ENCODE peak calls at places on chromosome 1, in six cellular contexts. R is GM23338; T is body of pancreas; I is lower lobe of right lung; E is naive thymus-derived CD4-positive, alpha-beta T cell; C is neuronal stem cell. V is an unnamed sample.

GRCh38 chr1:246063013-246063616 is 444.0 kb downstream of the SMYD3 start:
- DNase-seq in R (no peak), T (no peak), I (no peak), E (no peak), C (no peak), V (no peak)

GRCh38 chr1:61300899-61301298 is 218.5 kb downstream of the NFIA start:
- DNase-seq in R (peak; percentile 83), T (no peak), I (no peak), E (no peak), C (no peak), V (no peak)

GRCh38 chr1:229642970-229643369 is 16.9 kb downstream of the URB2 start:
- DNase-seq in R (no peak), T (no peak), I (no peak), E (no peak), C (no peak), V (no peak)

GRCh38 chr1:22745675-22746585 is 35.3 kb downstream of the EPHB2 start:
- DNase-seq in R (no peak), T (no peak), I (no peak), E (no peak), C (no peak), V (no peak)

GRCh38 chr1:230186003-230186863 is 119.2 kb downstream of the GALNT2 start:
- DNase-seq in R (peak; percentile 75), T (peak; percentile 67), I (peak; percentile 84), E (no peak), C (no peak), V (peak; percentile 83)

GRCh38 chr1:168719306-168720111 is 9.5 kb downstream of the DPT start:
- DNase-seq in R (no peak), T (no peak), I (no peak), E (no peak), C (no peak), V (no peak)

GRCh38 chr1:214720561-214720960 is 117.6 kb downstream of the CENPF start:
- DNase-seq in R (no peak), T (no peak), I (no peak), E (no peak), C (no peak), V (no peak)

GRCh38 chr1:68331117-68331865 is 99.0 kb upstream of the WLS start:
- DNase-seq in R (no peak), T (no peak), I (no peak), E (no peak), C (no peak), V (no peak)

GRCh38 chr1:45215485-45216199 is 9.2 kb upstream of the ZSWIM5 start:
- DNase-seq in R (no peak), T (no peak), I (no peak), E (no peak), C (no peak), V (no peak)

GRCh38 chr1:201050515-201051277 is 27.2 kb upstream of the KIF21B start:
- DNase-seq in R (no peak), T (no peak), I (no peak), E (no peak), C (no peak), V (no peak)

GRCh38 chr1:201054030-201054635 is 30.6 kb upstream of the KIF21B start:
- DNase-seq in R (no peak), T (no peak), I (no peak), E (no peak), C (no peak), V (no peak)

GRCh38 chr1:201051399-201051798 is 27.9 kb upstream of the KIF21B start:
- DNase-seq in R (no peak), T (no peak), I (no peak), E (no peak), C (no peak), V (no peak)

GRCh38 chr1:201049248-201049831 is 25.8 kb upstream of the KIF21B start:
- DNase-seq in R (no peak), T (no peak), I (no peak), E (no peak), C (no peak), V (no peak)

DNA sequence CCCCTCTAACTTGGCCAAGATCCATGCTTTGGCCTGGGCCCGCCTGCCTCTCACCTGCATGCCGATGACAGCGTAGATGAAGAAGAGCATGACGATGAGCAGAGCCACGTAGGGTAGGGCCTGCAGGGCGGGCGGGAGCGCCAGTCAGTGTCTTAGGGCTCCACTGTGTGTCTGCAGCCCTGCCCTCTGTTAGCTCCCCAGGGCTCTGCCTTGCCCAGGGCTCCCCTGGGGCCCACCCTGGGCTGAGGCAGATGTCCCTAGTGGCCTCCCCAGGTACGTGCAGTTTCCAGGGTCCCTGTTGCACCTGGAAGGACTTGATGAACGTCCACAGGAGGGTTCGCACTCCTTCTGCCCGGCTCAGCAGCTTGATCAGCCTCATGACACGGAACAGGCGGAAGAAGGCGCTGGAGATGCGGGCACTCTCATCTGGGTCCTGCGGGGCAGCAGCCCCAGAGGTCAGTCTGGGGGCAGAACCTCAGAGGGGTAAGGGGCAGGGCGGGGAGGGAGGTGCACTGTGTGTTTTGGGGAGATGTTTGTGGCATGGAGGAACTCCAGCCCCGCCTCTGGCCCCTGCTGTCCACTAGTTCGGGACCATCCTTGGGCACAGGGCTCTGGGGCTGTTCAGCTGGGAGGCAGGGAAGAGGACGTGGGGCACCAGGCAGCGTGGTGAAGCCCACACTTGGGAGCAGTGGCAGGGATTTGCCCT is 29.8 kb upstream of the KIF21B start:
- DNase-seq in R (peak; percentile 62), T (no peak), I (no peak), E (no peak), C (no peak), V (no peak)
- H3K4me1 ChIP-seq in R (no peaks in the 10 kb centered on the region), T (peaks cover 13% of the 10 kb centered on the region), I (peaks cover 10% of the 10 kb centered on the region), E (no peaks in the 10 kb centered on the region), C (peaks cover 7% of the 10 kb centered on the region), V (no peaks in the 10 kb centered on the region)

DNA sequence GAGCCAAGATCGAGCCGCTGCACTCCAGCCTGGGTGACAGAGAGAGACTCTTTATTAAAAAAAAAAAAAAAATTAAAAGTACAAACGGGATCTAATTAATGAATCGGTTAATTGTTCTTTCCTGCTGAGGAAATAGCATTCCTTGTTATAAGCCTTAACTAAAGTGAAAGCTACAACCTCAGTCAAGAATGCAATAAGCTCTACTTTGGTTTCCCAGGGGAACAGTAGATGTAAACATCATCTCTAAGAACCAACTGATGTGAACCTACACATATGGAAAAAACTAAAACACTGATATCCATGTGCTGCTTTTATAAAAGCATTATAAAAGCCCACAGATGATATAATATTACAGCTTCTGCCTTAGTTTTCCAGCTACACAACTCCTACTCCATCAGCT is 41.9 kb downstream of the LPGAT1 start:
- DNase-seq in R (no peak), T (no peak), I (no peak), E (no peak), C (no peak), V (no peak)
- H3K36me3 ChIP-seq in R (no peaks in the 10 kb centered on the region), T (peaks cover 2% of the 10 kb centered on the region), I (peaks cover 33% of the 10 kb centered on the region), E (no peaks in the 10 kb centered on the region), C (peaks cover 41% of the 10 kb centered on the region), V (no peaks in the 10 kb centered on the region)

GRCh38 chr1:218461351-218461750 is 116.2 kb downstream of the TGFB2 start:
- DNase-seq in R (no peak), T (no peak), I (no peak), E (no peak), C (no peak), V (no peak)

GRCh38 chr1:218462116-218462515 is 117.0 kb downstream of the TGFB2 start:
- DNase-seq in R (no peak), T (no peak), I (no peak), E (no peak), C (no peak), V (no peak)

GRCh38 chr1:218459450-218459849 is 114.3 kb downstream of the TGFB2 start:
- DNase-seq in R (peak; percentile 13), T (no peak), I (peak; percentile 55), E (no peak), C (no peak), V (no peak)

GRCh38 chr1:218460367-218460766 is 115.2 kb downstream of the TGFB2 start:
- DNase-seq in R (peak; percentile 36), T (no peak), I (no peak), E (no peak), C (peak; percentile 23), V (no peak)

GRCh38 chr1:218459878-218460277 is 114.7 kb downstream of the TGFB2 start:
- DNase-seq in R (peak; percentile 87), T (no peak), I (no peak), E (no peak), C (peak; percentile 58), V (peak; percentile 45)
- H3K4me1 ChIP-seq in R (peaks cover 2% of the 10 kb centered on the region), T (peaks cover 3% of the 10 kb centered on the region), I (peaks cover 38% of the 10 kb centered on the region), E (no peaks in the 10 kb centered on the region), C (peaks cover 39% of the 10 kb centered on the region), V (peaks cover 29% of the 10 kb centered on the region)

GRCh38 chr1:160133990-160134770 is 17.2 kb upstream of the ATP1A4 start:
- DNase-seq in R (no peak), T (no peak), I (no peak), E (no peak), C (no peak), V (no peak)

GRCh38 chr1:160130486-160130885 is 14.9 kb downstream of the ATP1A2 start:
- DNase-seq in R (no peak), T (no peak), I (no peak), E (no peak), C (no peak), V (no peak)

GRCh38 chr1:160130939-160131338 is 15.4 kb downstream of the ATP1A2 start:
- DNase-seq in R (no peak), T (no peak), I (no peak), E (no peak), C (no peak), V (no peak)

GRCh38 chr1:160129966-160130365 is 14.4 kb downstream of the ATP1A2 start:
- DNase-seq in R (no peak), T (no peak), I (no peak), E (no peak), C (no peak), V (no peak)

DNA sequence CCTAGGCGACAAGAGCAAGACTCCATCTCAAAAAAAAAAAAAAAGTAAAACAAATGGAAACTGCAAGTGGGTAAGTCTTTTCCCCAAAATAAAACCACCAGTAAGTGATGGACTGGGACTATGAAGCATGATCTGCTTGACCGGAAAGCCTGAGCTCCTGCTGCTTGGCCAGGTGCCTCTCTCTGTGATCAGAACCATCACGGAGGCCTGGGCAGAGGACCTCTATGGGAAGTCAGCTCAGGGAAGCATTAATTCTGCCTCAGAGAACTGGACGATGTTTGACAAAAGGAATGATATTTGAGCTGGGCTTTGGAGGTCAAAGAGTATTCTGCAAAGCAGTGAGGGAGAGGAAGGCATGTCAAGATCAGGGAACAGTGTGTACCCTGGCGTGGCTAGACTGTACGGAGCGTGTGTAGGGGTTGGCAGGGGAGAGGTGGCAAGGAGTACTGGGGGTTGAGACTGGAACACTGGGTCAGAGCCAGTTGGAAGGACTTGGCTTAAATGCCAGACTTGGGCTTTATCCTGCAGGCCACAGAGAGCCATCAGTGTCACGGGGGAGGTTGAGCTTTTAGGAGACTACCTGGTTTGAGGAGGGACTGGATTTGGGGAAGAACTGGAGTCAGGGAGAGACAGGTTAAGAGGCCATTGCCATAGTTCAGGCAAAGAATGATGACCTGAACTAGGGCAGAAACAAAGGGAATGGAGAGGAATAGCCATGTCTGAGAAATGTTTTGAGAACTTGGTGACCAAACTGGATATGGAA is 16.4 kb downstream of the ATP1A2 start:
- DNase-seq in R (no peak), T (peak; percentile 24), I (no peak), E (no peak), C (no peak), V (no peak)
- H3K36me3 ChIP-seq in R (no peaks in the 10 kb centered on the region), T (no peaks in the 10 kb centered on the region), I (no peaks in the 10 kb centered on the region), E (no peaks in the 10 kb centered on the region), C (peaks cover 7% of the 10 kb centered on the region), V (no peaks in the 10 kb centered on the region)

GRCh38 chr1:11738096-11738495 is 2.2 kb downstream of the AGTRAP start:
- DNase-seq in R (no peak), T (no peak), I (no peak), E (no peak), C (no peak), V (no peak)
- H3K4me1 ChIP-seq in R (peaks cover 26% of the 10 kb centered on the region), T (peaks cover 15% of the 10 kb centered on the region), I (peaks cover 62% of the 10 kb centered on the region), E (peaks cover 47% of the 10 kb centered on the region), C (peaks cover 19% of the 10 kb centered on the region), V (peaks cover 6% of the 10 kb centered on the region)